ENCODE peak calls at places on chromosomes 13 and 19, in eight cellular contexts. K, A, Y, S, P, E, F and B are unnamed samples.

GRCh38 chr13:106500450-106500849 is 35.0 kb downstream of the EFNB2 start:
- DNase-seq in K (no peak), A (no peak), Y (no peak), S (no peak), P (no peak), E (peak), F (no peak), B (no peak)

GRCh38 chr13:106534844-106535551 is 464 bp downstream of the EFNB2 start:
- DNase-seq in K (peak), A (no peak), Y (no peak), S (no peak), P (peak), E (peak), F (no peak), B (peak)

GRCh38 chr19:21593934-21594844 is 88.8 kb downstream of the ZNF429 start:
- DNase-seq in K (no peak), A (no peak), Y (peak), S (no peak), P (no peak), E (no peak), F (no peak), B (no peak)

GRCh38 chr19:51439021-51439465 is 19.2 kb downstream of the SIGLEC8 start:
- DNase-seq in K (peak), A (no peak), Y (peak), S (peak), P (no peak), E (no peak), F (no peak), B (no peak)

GRCh38 chr19:4977299-4978174 is 8.6 kb downstream of the KDM4B start:
- DNase-seq in K (peak), A (no peak), Y (no peak), S (peak), P (no peak), E (peak), F (no peak), B (peak)

GRCh38 chr19:3094638-3095374 is 644 bp downstream of the GNA11 start:
- DNase-seq in K (peak), A (no peak), Y (no peak), S (peak), P (no peak), E (peak), F (no peak), B (no peak)

GRCh38 chr13:43239441-43239840 is 216.1 kb downstream of the DNAJC15 start:
- DNase-seq in K (no peak), A (no peak), Y (no peak), S (no peak), P (no peak), E (no peak), F (no peak), B (no peak)

GRCh38 chr13:113656831-113657671 is 947 bp downstream of the ATP4B start:
- DNase-seq in K (no peak), A (no peak), Y (no peak), S (no peak), P (no peak), E (no peak), F (no peak), B (no peak)